ENCODE peak calls at places on chromosomes 7 and 10, in ten cellular contexts. H is OCI-M1; D is CD8-positive, alpha-beta T cell; Y is BJ; B is progenitor cell of endocrine pancreas; R is stimulated activated CD8-positive, alpha-beta memory T cell treated with anti-CD3 and anti-CD28 coated beads, Interleukin-4, amount 100 ng/mL, for 4 hours; E is HEK293T; N is NCI-H1092; U is fibroblast of the conjunctiva; M is nucleus accumbens. C is an unnamed sample.

GRCh38 chr7:47314728-47315601 is 266.9 kb downstream of the TNS3 start:
- DNase-seq in H (no peak), D (no peak), Y (peak), B (no peak), R (no peak), E (no peak), N (no peak), U (no peak), M (peak), C (no peak)

GRCh38 chr7:153432056-153432455 is 620.1 kb upstream of the DPP6 start:
- DNase-seq in H (no peak), D (no peak), Y (no peak), B (no peak), R (no peak), E (no peak), N (no peak), U (no peak), M (no peak), C (no peak)

GRCh38 chr7:137395425-137395824 is 51.9 kb upstream of the PTN start:
- DNase-seq in H (no peak), D (no peak), Y (no peak), B (no peak), R (no peak), E (no peak), N (peak), U (no peak), M (peak), C (no peak)

GRCh38 chr7:139043823-139044812 is 8.3 kb upstream of the ZC3HAV1L start:
- DNase-seq in H (peak), D (peak), Y (no peak), B (no peak), R (peak), E (no peak), N (no peak), U (no peak), M (no peak), C (peak)

GRCh38 chr10:9579110-9579705 is 1438.5 kb upstream of the CELF2 start:
- DNase-seq in H (no peak), D (no peak), Y (no peak), B (no peak), R (no peak), E (no peak), N (no peak), U (no peak), M (no peak), C (no peak)

GRCh38 chr7:149171894-149172533 is 23.3 kb upstream of the ZNF282 start:
- DNase-seq in H (no peak), D (no peak), Y (no peak), B (no peak), R (no peak), E (no peak), N (no peak), U (no peak), M (no peak), C (no peak)

GRCh38 chr7:137772748-137773147 is 74.0 kb downstream of the DGKI start:
- DNase-seq in H (no peak), D (no peak), Y (peak), B (no peak), R (no peak), E (no peak), N (no peak), U (peak), M (peak), C (no peak)

GRCh38 chr10:102773986-102774385 is 30.2 kb downstream of the WBP1L start:
- DNase-seq in H (no peak), D (no peak), Y (no peak), B (no peak), R (no peak), E (no peak), N (no peak), U (no peak), M (no peak), C (peak)

GRCh38 chr7:135262623-135263320 is 29.1 kb downstream of the STRA8 start:
- DNase-seq in H (no peak), D (no peak), Y (no peak), B (no peak), R (no peak), E (no peak), N (no peak), U (no peak), M (no peak), C (no peak)

GRCh38 chr10:104331208-104331838 is 6.9 kb downstream of the ITPRIP start:
- DNase-seq in H (no peak), D (no peak), Y (no peak), B (no peak), R (no peak), E (peak), N (peak), U (no peak), M (no peak), C (no peak)

GRCh38 chr10:103835121-103836045 is 20.0 kb downstream of the SH3PXD2A start:
- DNase-seq in H (no peak), D (no peak), Y (no peak), B (no peak), R (no peak), E (no peak), N (no peak), U (peak), M (no peak), C (no peak)

GRCh38 chr10:133166828-133167692 is 7.0 kb downstream of the KNDC1 start:
- DNase-seq in H (no peak), D (no peak), Y (no peak), B (no peak), R (no peak), E (no peak), N (no peak), U (no peak), M (peak), C (no peak)

GRCh38 chr10:99784025-99784730 is 1.7 kb downstream of the ABCC2 start:
- DNase-seq in H (peak), D (no peak), Y (peak), B (no peak), R (no peak), E (no peak), N (no peak), U (peak), M (no peak), C (no peak)

GRCh38 chr10:61964949-61965693 is 63.6 kb downstream of the ARID5B start:
- DNase-seq in H (no peak), D (no peak), Y (no peak), B (no peak), R (no peak), E (no peak), N (no peak), U (no peak), M (no peak), C (no peak)

GRCh38 chr10:27285093-27285492 is 44.5 kb upstream of the ACBD5 start:
- DNase-seq in H (peak), D (peak), Y (no peak), B (no peak), R (peak), E (peak), N (no peak), U (peak), M (no peak), C (no peak)

GRCh38 chr7:137734221-137734620 is 112.6 kb downstream of the DGKI start:
- DNase-seq in H (no peak), D (no peak), Y (peak), B (no peak), R (no peak), E (no peak), N (no peak), U (no peak), M (no peak), C (no peak)

GRCh38 chr7:95690367-95690947 is 81.9 kb upstream of the DYNC1I1 start:
- DNase-seq in H (peak), D (no peak), Y (no peak), B (no peak), R (no peak), E (peak), N (peak), U (peak), M (no peak), C (no peak)

GRCh38 chr10:6014241-6014761 is 37.0 kb upstream of the IL15RA start:
- DNase-seq in H (peak), D (peak), Y (no peak), B (no peak), R (peak), E (peak), N (peak), U (no peak), M (no peak), C (peak)

GRCh38 chr10:77236029-77236428 is 401.6 kb downstream of the KCNMA1 start:
- DNase-seq in H (no peak), D (no peak), Y (no peak), B (no peak), R (no peak), E (no peak), N (no peak), U (no peak), M (no peak), C (no peak)